ENCODE peak calls at places on chromosomes 12 and 14, in four cellular contexts. J, S, Y and M are unnamed samples.

GRCh38 chr12:3717283-3717974 is 35.5 kb downstream of the CRACR2A start:
- DNase-seq in J (no peak), S (no peak), Y (no peak), M (no peak)

GRCh38 chr12:47832263-47832933 is 12.7 kb upstream of the HDAC7 start:
- DNase-seq in J (no peak), S (no peak), Y (no peak), M (no peak)

GRCh38 chr12:71797506-71797905 is 42.1 kb upstream of the TBC1D15 start:
- DNase-seq in J (no peak), S (no peak), Y (no peak), M (no peak)

GRCh38 chr14:65720743-65721142 is 308.2 kb downstream of the FUT8 start:
- DNase-seq in J (no peak), S (no peak), Y (no peak), M (no peak)

GRCh38 chr14:106875503-106875902 is 1349.1 kb downstream of the TMEM121 start:
- DNase-seq in J (no peak), S (no peak), Y (no peak), M (no peak)

GRCh38 chr14:101072070-101072469 is 168.5 kb upstream of the RTL1 start:
- DNase-seq in J (no peak), S (no peak), Y (no peak), M (no peak)

GRCh38 chr14:90816686-90817436 is 631 bp upstream of the TTC7B start:
- DNase-seq in J (no peak), S (no peak), Y (no peak), M (no peak)

GRCh38 chr14:24713404-24713803 is 79.4 kb upstream of the GZMB start:
- DNase-seq in J (no peak), S (no peak), Y (no peak), M (no peak)

GRCh38 chr12:69097619-69098368 is 141.6 kb upstream of the CPSF6 start:
- DNase-seq in J (no peak), S (no peak), Y (no peak), M (no peak)

GRCh38 chr12:40775681-40776080 is 83.4 kb downstream of the CNTN1 start:
- DNase-seq in J (no peak), S (no peak), Y (no peak), M (no peak)